ENCODE peak calls at places on chromosomes 1 and 21, in ten cellular contexts. X is LoVo; V is H54; G is GDM1; I is nephron progenitor cell; Q is NCI-H1092; U is activated CD4-positive, CD25-positive, alpha-beta regulatory T cell treated with anti-CD3 and anti-CD28 coated beads, Interleukin-2, amount 50 U/mL, for 72 hours; T is stimulated activated CD4-positive, alpha-beta T cell treated with anti-CD3 and anti-CD28 coated beads, Interleukin-1b, Interleukin-23, amount 100 ng/mL, for 24 hours; A is kidney tubule cell; N is AG08395. Z is an unnamed sample.

GRCh38 chr1:153566414-153567371 is 1.0 kb upstream of the S100A2 start:
- DNase-seq in U (peak; percentile 81), Q (peak; percentile 15), N (peak; percentile 99), I (no peak), G (peak; percentile 89), A (peak; percentile 99), V (peak; percentile 93), T (peak; percentile 88), X (peak; percentile 99), Z (peak; percentile 98)

GRCh38 chr1:58874757-58875755 is 91.2 kb upstream of the JUN start:
- DNase-seq in X (no peak), V (no peak), Q (peak; percentile 79), N (peak; percentile 76), I (no peak), U (no peak), T (no peak), G (no peak), A (peak; percentile 77), Z (no peak)

GRCh38 chr21:44930543-44930981 is 9.3 kb upstream of the SLX9 start:
- DNase-seq in A (no peak), V (peak; percentile 73), X (no peak), I (no peak), U (peak; percentile 59), N (no peak), Q (no peak), G (no peak), T (no peak), Z (no peak)

GRCh38 chr1:52978045-52978444 is 51.0 kb downstream of the SCP2 start:
- DNase-seq in T (no peak), G (no peak), X (no peak), Q (no peak), U (no peak), N (no peak), A (no peak), I (no peak), V (no peak), Z (no peak)

GRCh38 chr1:44820945-44821715 is 12.8 kb downstream of the BTBD19 start:
- DNase-seq in U (no peak), N (no peak), G (no peak), X (no peak), T (no peak), Q (no peak), I (no peak), V (no peak), A (no peak), Z (no peak)

GRCh38 chr1:110677016-110677415 is 2.3 kb upstream of the KCNA3 start:
- DNase-seq in U (no peak), X (peak; percentile 5), I (no peak), N (no peak), Q (peak; percentile 65), A (no peak), V (no peak), G (no peak), T (no peak), Z (no peak)

GRCh38 chr1:97845805-97846204 is 75.0 kb downstream of the DPYD start:
- DNase-seq in U (no peak), G (no peak), N (no peak), A (no peak), I (no peak), Q (no peak), T (no peak), X (no peak), V (no peak), Z (no peak)

GRCh38 chr1:37795340-37796110 is 1.9 kb downstream of the MANEAL start:
- DNase-seq in I (peak; percentile 91), V (no peak), N (peak; percentile 56), Q (no peak), G (no peak), U (no peak), T (peak; percentile 29), A (peak; percentile 71), X (no peak), Z (no peak)

GRCh38 chr1:208842442-208842841 is 598.3 kb upstream of the PLXNA2 start:
- DNase-seq in Q (no peak), I (no peak), A (no peak), T (no peak), U (no peak), X (no peak), N (no peak), G (no peak), V (no peak), Z (no peak)

GRCh38 chr1:171754381-171754705 is 12.5 kb upstream of the VAMP4 start:
- DNase-seq in G (no peak), T (no peak), X (no peak), V (no peak), U (no peak), N (peak; percentile 86), A (peak; percentile 11), Q (no peak), I (no peak), Z (no peak)

GRCh38 chr1:235074335-235075120 is 54.1 kb downstream of the TOMM20 start:
- DNase-seq in Q (peak; percentile 52), I (no peak), X (no peak), U (no peak), V (no peak), N (peak; percentile 69), A (peak; percentile 80), T (peak; percentile 45), G (no peak), Z (no peak)

GRCh38 chr1:248790456-248790855 is 34.9 kb upstream of the LYPD8 start:
- DNase-seq in X (no peak), I (no peak), Q (no peak), U (no peak), G (no peak), A (no peak), V (no peak), N (no peak), T (no peak), Z (no peak)